ENCODE peak calls at places on chromosomes 3 and 15, in five cellular contexts. W, V, A, R and S are unnamed samples.

GRCh38 chr3:133209871-133210550 is 171.8 kb downstream of the TMEM108 start:
- DNase-seq in V (no peak), R (no peak), W (no peak), A (no peak), S (no peak)

GRCh38 chr3:112253301-112253971 is 40.6 kb downstream of the SLC9C1 start:
- DNase-seq in V (no peak), A (no peak), W (no peak), R (no peak), S (no peak)

GRCh38 chr15:73959012-73959581 is 32.8 kb downstream of the LOXL1 start:
- DNase-seq in V (no peak), R (no peak), W (no peak), A (peak; percentile 36), S (no peak)

GRCh38 chr3:141894524-141895176 is 18.2 kb downstream of the ATP1B3 start:
- DNase-seq in R (peak; percentile 47), W (no peak), V (no peak), A (no peak), S (no peak)

GRCh38 chr3:32004111-32004790 is 22.7 kb downstream of the ZNF860 start:
- DNase-seq in W (no peak), R (no peak), V (no peak), A (no peak), S (no peak)

GRCh38 chr15:70200511-70200991 is 102.8 kb upstream of the TLE3 start:
- DNase-seq in R (no peak), A (no peak), W (no peak), V (no peak), S (no peak)

GRCh38 chr3:147184794-147185193 is 221.5 kb downstream of the ZIC4 start:
- DNase-seq in W (no peak), V (no peak), A (no peak), R (no peak), S (no peak)

GRCh38 chr15:98755138-98755537 is 106.8 kb downstream of the IGF1R start:
- DNase-seq in R (no peak), A (no peak), W (no peak), V (no peak), S (no peak)

GRCh38 chr15:99279290-99279689 is 28.0 kb downstream of the LRRC28 start:
- DNase-seq in R (no peak), V (no peak), W (no peak), A (no peak), S (no peak)

GRCh38 chr3:128999104-128999503 is 2.0 kb upstream of the EFCC1 start:
- DNase-seq in R (no peak), W (no peak), A (no peak), V (no peak), S (no peak)

GRCh38 chr3:173257797-173258196 is 116.8 kb upstream of the SPATA16 start:
- DNase-seq in V (no peak), W (no peak), R (no peak), A (no peak), S (no peak)

GRCh38 chr15:89648106-89649012 is 6.9 kb downstream of the KIF7 start:
- DNase-seq in R (no peak), V (peak; percentile 32), W (no peak), A (no peak), S (no peak)

GRCh38 chr3:142976621-142977398 is 13.3 kb upstream of the PAQR9 start:
- DNase-seq in A (no peak), V (no peak), R (peak; percentile 85), W (no peak), S (peak; percentile 45)

GRCh38 chr3:42936157-42936981 is 30.4 kb downstream of the ZNF662 start:
- DNase-seq in R (no peak), W (no peak), V (no peak), A (no peak), S (peak; percentile 31)

GRCh38 chr15:96183020-96183926 is 147.2 kb upstream of the NR2F2 start:
- DNase-seq in R (no peak), V (no peak), A (no peak), W (no peak), S (no peak)

GRCh38 chr3:49718419-49719213 is 868 bp downstream of the AMIGO3 start:
- DNase-seq in R (no peak), V (no peak), A (no peak), W (no peak), S (no peak)

GRCh38 chr3:130609166-130609574 is 92.2 kb downstream of the COL6A6 start:
- DNase-seq in R (no peak), V (peak; percentile 25), W (no peak), A (no peak), S (no peak)

GRCh38 chr3:184275961-184276910 is at the start of gene ECE2:
- DNase-seq in R (no peak), V (no peak), A (no peak), W (no peak), S (no peak)

GRCh38 chr3:14806641-14807263 is 12.0 kb upstream of the FGD5 start:
- DNase-seq in A (no peak), R (no peak), V (no peak), W (no peak), S (no peak)

GRCh38 chr15:73081321-73081958 is 29.2 kb downstream of the NEO1 start:
- DNase-seq in R (peak; percentile 9), W (no peak), V (no peak), A (peak; percentile 0), S (no peak)

GRCh38 chr15:70524470-70524869 is 238.9 kb downstream of the UACA start:
- DNase-seq in W (no peak), A (no peak), V (no peak), R (no peak), S (no peak)

GRCh38 chr3:49403891-49404290 is 7.9 kb downstream of the RHOA start:
- DNase-seq in V (no peak), A (no peak), R (no peak), W (no peak), S (no peak)

GRCh38 chr3:69485489-69485888 is 99.6 kb upstream of the FRMD4B start:
- DNase-seq in A (no peak), V (no peak), W (no peak), R (no peak), S (no peak)